ENCODE peak calls at places on chromosomes 13 and 19, in eight cellular contexts. C is colonic mucosa, V is esophagus squamous epithelium, T is kidney, S is hepatocyte, A is trophoblast cell, H is thoracic aorta, G is Peyer's patch. Y is an unnamed sample.

GRCh38 chr19:50281491-50281890 is 47.7 kb downstream of the KCNC3 start:
- DNase-seq in S (no peak), A (no peak), C (no peak), H (no peak), G (no peak), V (no peak), T (no peak), Y (no peak)

GRCh38 chr19:16382775-16383543 is 58.3 kb downstream of the KLF2 start:
- DNase-seq in H (peak; percentile 55), A (peak; percentile 63), V (no peak), T (peak; percentile 93), S (peak; percentile 87), G (peak; percentile 93), C (peak; percentile 88), Y (peak; percentile 82)

GRCh38 chr13:83780201-83780600 is 102.1 kb downstream of the SLITRK1 start:
- DNase-seq in A (no peak), V (no peak), C (no peak), S (peak; percentile 43), G (no peak), T (peak; percentile 28), H (no peak), Y (no peak)

GRCh38 chr19:5563941-5564612 is 3.7 kb downstream of the TINCR start:
- DNase-seq in G (no peak), S (peak; percentile 61), T (no peak), C (no peak), V (no peak), A (peak; percentile 99), H (no peak), Y (no peak)

GRCh38 chr13:40247845-40248244 is 418.6 kb downstream of the FOXO1 start:
- DNase-seq in T (no peak), G (no peak), V (no peak), H (no peak), C (no peak), S (no peak), A (no peak), Y (no peak)

GRCh38 chr19:40229484-40229883 is 3.0 kb upstream of the CCNP start:
- DNase-seq in G (no peak), A (peak; percentile 25), S (no peak), V (no peak), T (no peak), C (no peak), H (no peak), Y (no peak)

GRCh38 chr13:94088742-94089141 is 390.7 kb downstream of the DCT start:
- DNase-seq in C (no peak), V (no peak), T (no peak), G (no peak), A (no peak), S (no peak), H (no peak), Y (no peak)

GRCh38 chr13:85575110-85575509 is 224.1 kb downstream of the SLITRK6 start:
- DNase-seq in H (no peak), T (no peak), S (no peak), C (no peak), G (no peak), V (no peak), A (no peak), Y (no peak)

GRCh38 chr13:58630794-58631193 is 999.2 kb downstream of the PCDH17 start:
- DNase-seq in A (no peak), T (no peak), G (no peak), H (no peak), S (no peak), V (no peak), C (no peak), Y (no peak)

GRCh38 chr13:43815204-43815603 is 28.4 kb upstream of the ENOX1 start:
- DNase-seq in T (no peak), V (no peak), S (peak; percentile 28), H (no peak), G (no peak), C (no peak), A (peak; percentile 3), Y (no peak)

GRCh38 chr13:25352230-25352629 is 19.5 kb upstream of the ATP8A2 start:
- DNase-seq in V (no peak), C (no peak), H (no peak), S (no peak), T (no peak), G (no peak), A (no peak), Y (no peak)

GRCh38 chr13:74070065-74070464 is 64.1 kb downstream of the KLF12 start:
- DNase-seq in H (no peak), V (no peak), S (no peak), T (no peak), G (peak; percentile 61), A (no peak), C (no peak), Y (no peak)

GRCh38 chr13:41019027-41019487 is at the start of gene ELF1:
- DNase-seq in G (peak; percentile 91), V (peak; percentile 28), H (no peak), S (peak; percentile 79), A (peak; percentile 59), T (peak; percentile 17), C (peak; percentile 76), Y (peak; percentile 68)

GRCh38 chr13:44410328-44410859 is 36.8 kb downstream of the SERP2 start:
- DNase-seq in A (no peak), T (no peak), S (no peak), V (no peak), G (no peak), C (no peak), H (no peak), Y (no peak)

GRCh38 chr13:51827254-51827653 is 17.7 kb downstream of the TMEM272 start:
- DNase-seq in S (no peak), T (no peak), A (no peak), C (no peak), G (no peak), H (no peak), V (no peak), Y (no peak)

GRCh38 chr19:45526971-45527370 is 19.7 kb downstream of the VASP start:
- DNase-seq in C (no peak), H (no peak), G (no peak), T (no peak), A (no peak), S (no peak), V (no peak), Y (no peak)

GRCh38 chr19:10173527-10173926 is 21.2 kb downstream of the DNMT1 start:
- DNase-seq in S (no peak), H (no peak), T (no peak), C (no peak), V (no peak), G (no peak), A (peak; percentile 55), Y (no peak)

DNA sequence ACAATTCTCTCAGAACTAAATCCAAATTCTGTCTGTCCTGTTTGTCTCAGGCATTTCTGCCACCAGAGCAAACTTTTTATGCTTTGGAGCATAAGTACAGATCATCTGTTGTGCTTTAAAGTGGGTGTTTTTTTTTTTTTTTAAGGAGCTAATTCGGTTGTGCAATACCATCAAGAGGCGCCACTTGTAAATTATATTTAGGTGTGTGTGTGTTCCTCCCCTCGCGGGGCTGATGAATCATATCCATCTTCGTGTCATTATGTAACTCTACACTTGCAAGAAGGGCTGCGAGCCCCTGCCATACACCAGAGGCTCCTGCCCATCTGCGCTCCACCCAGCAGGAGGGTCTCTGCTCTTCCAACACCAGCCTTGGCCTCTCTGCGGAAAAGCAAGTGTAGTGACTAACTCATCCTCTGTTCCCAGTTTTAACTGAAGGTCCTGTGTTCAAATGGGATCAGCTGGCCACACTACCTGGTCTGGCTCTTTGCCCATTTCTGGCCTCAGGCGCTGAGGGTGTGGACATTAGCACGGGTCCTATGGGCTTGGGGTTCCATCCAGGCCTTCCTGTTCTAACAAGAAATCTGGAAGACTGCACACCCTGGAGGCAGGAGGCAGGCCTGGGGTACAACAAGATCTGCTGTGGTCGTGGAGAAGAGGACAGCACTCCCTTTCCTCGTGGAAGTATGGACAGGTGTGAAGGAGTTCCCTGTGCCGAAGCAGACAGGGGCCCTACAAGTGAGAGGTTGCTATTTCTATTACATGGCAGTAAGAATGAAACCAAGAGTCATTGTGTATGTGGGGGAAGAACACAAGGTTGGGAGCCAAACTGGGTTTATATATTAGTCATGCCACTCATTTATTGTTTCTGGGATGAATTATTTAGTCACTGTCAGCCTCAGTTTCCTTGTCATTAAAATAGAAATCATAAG is 96.1 kb upstream of the MBNL2 start:
- DNase-seq in V (no peak), G (no peak), T (no peak), S (peak; percentile 64), H (no peak), A (no peak), C (no peak), Y (peak; percentile 60)
- H3K27ac ChIP-seq in V (peak overlapping the region; percentile 88), G (peak overlapping the region; percentile 18), T (no peak overlapping the region), S (peak overlapping the region; percentile 87), H (no peak overlapping the region), A (peak overlapping the region; percentile 72), C (no peak overlapping the region), Y (peak overlapping the region; percentile 45)

GRCh38 chr19:58108546-58108817 is 10.5 kb upstream of the ZSCAN18 start:
- DNase-seq in V (no peak), C (no peak), G (no peak), H (no peak), A (no peak), S (no peak), T (no peak), Y (no peak)

GRCh38 chr19:58107778-58108545 is 9.9 kb upstream of the ZSCAN18 start:
- DNase-seq in H (no peak), C (no peak), G (no peak), S (no peak), T (no peak), A (no peak), V (no peak), Y (no peak)
- H3K9me3 ChIP-seq in H (peaks cover 72% of the 10 kb centered on the region), C (no peaks in the 10 kb centered on the region), G (no peaks in the 10 kb centered on the region), S (peaks cover 15% of the 10 kb centered on the region), T (peaks cover 24% of the 10 kb centered on the region), A (peaks cover 30% of the 10 kb centered on the region), V (peaks cover 94% of the 10 kb centered on the region), Y (peaks cover 52% of the 10 kb centered on the region)

DNA sequence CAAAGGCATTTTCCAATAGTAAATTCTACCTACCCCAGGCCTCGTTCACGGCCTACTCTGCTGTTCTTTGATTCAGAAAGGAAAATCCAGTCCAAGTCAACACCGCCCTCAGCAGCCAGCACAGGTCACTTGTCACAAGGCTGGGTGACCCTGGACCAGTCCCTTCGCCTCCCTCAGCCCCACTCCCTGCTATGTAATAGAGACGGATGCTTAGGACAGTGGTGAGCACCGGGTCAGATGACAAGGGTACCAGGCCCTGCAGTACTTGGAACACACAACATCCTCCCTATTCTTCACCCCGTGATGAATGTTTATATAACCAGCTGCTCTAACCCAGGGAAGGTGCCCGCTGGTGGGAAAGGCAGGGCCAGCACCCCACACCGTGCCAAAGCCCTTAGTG is 14.3 kb downstream of the LATS2 start:
- DNase-seq in V (no peak), C (peak; percentile 16), H (no peak), T (no peak), G (peak; percentile 34), S (no peak), A (no peak), Y (no peak)
- H3K27ac ChIP-seq in V (peak overlapping the region; percentile 4), C (no peak overlapping the region), H (no peak overlapping the region), T (no peak overlapping the region), G (no peak overlapping the region), S (no peak overlapping the region), A (no peak overlapping the region), Y (peak overlapping the region; percentile 35)

DNA sequence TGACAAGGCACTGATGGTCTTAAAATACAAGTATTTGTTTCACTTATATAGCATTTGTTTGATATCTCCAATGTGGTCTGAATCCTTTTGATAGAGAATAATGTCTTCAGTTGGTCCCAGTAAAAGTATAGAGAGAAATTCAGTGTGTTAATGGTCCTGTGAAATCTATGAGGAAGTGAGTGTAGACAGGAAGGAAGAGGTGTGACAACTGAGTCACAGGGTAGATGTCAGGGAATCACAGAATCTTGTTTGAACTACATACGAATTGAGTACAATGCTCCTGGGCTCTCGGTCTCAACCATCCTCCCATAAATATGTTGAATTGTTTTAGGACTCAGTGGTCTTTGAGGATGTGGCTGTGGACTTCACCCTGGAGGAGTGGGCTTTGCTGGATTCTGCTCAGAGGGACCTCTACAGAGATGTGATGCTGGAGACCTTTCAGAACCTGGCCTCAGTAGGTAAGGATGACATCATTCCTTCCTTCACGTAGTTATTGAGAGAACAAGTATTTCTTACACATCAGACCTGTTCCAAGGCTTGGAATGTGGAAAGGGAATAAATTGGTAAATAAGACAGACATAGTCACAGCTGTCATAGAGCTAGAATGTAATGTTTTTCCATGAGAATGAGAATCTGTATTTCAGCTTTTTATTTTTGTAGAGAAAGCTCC is 9.1 kb downstream of the ZNF555 start:
- DNase-seq in G (no peak), C (no peak), S (no peak), A (no peak), V (no peak), H (no peak), T (no peak), Y (no peak)
- H3K9me3 ChIP-seq in G (peaks cover 4% of the 10 kb centered on the region), C (no peaks in the 10 kb centered on the region), S (peaks cover 49% of the 10 kb centered on the region), A (peaks cover 23% of the 10 kb centered on the region), V (peaks cover 88% of the 10 kb centered on the region), H (peaks cover 69% of the 10 kb centered on the region), T (peaks cover 24% of the 10 kb centered on the region), Y (peaks cover 21% of the 10 kb centered on the region)